ENCODE peak calls at places on chromosomes 16 and 17, in nine cellular contexts. Z, A, B, E, S, G, R, K and F are unnamed samples.

GRCh38 chr17:40647549-40648325 is at the start of gene SMARCE1:
- DNase-seq in Z (no peak), A (peak), B (peak), E (peak), S (peak), G (peak), R (peak), K (peak), F (no peak)

GRCh38 chr17:17107891-17108680 is 65.8 kb downstream of the MPRIP start:
- DNase-seq in Z (no peak), A (no peak), B (no peak), E (no peak), S (no peak), G (no peak), R (no peak), K (no peak), F (peak)

GRCh38 chr16:19808061-19808621 is 76.5 kb downstream of the GPRC5B start:
- DNase-seq in Z (no peak), A (no peak), B (no peak), E (no peak), S (peak), G (no peak), R (no peak), K (no peak), F (no peak)

GRCh38 chr16:87834668-87835473 is 34.4 kb downstream of the SLC7A5 start:
- DNase-seq in Z (no peak), A (no peak), B (no peak), E (no peak), S (peak), G (no peak), R (no peak), K (no peak), F (no peak)

GRCh38 chr17:65154770-65155589 is 17.8 kb downstream of the RGS9 start:
- DNase-seq in Z (no peak), A (no peak), B (peak), E (no peak), S (peak), G (no peak), R (no peak), K (no peak), F (no peak)

GRCh38 chr16:56911771-56912541 is 20.0 kb upstream of the HERPUD1 start:
- DNase-seq in Z (no peak), A (no peak), B (no peak), E (no peak), S (peak), G (peak), R (no peak), K (peak), F (no peak)

GRCh38 chr16:84234656-84235285 is 5.0 kb downstream of the KCNG4 start:
- DNase-seq in Z (no peak), A (no peak), B (no peak), E (no peak), S (no peak), G (no peak), R (no peak), K (no peak), F (no peak)

GRCh38 chr17:40862985-40863733 is 3.9 kb downstream of the KRT12 start:
- DNase-seq in Z (no peak), A (no peak), B (no peak), E (no peak), S (peak), G (no peak), R (no peak), K (no peak), F (no peak)

GRCh38 chr17:37516131-37516561 is 26.5 kb downstream of the DUSP14 start:
- DNase-seq in Z (no peak), A (no peak), B (no peak), E (no peak), S (no peak), G (no peak), R (no peak), K (no peak), F (no peak)

GRCh38 chr16:88754912-88755744 is 29.9 kb downstream of the PIEZO1 start:
- DNase-seq in Z (peak), A (no peak), B (peak), E (no peak), S (peak), G (no peak), R (no peak), K (no peak), F (no peak)

GRCh38 chr17:42028791-42029127 is 8.9 kb downstream of the NKIRAS2 start:
- DNase-seq in Z (no peak), A (no peak), B (no peak), E (no peak), S (no peak), G (no peak), R (no peak), K (no peak), F (no peak)

GRCh38 chr17:72423286-72423589 is 302.4 kb downstream of the SOX9 start:
- DNase-seq in Z (no peak), A (no peak), B (no peak), E (no peak), S (peak), G (no peak), R (no peak), K (no peak), F (no peak)

GRCh38 chr16:27242868-27243590 is 25.5 kb downstream of the NSMCE1 start:
- DNase-seq in Z (peak), A (no peak), B (peak), E (no peak), S (peak), G (peak), R (no peak), K (no peak), F (peak)

GRCh38 chr16:89575247-89576172 is at the start of gene CPNE7:
- DNase-seq in Z (no peak), A (no peak), B (no peak), E (no peak), S (no peak), G (no peak), R (no peak), K (no peak), F (no peak)

GRCh38 chr16:65195998-65196397 is 74.1 kb upstream of the CDH11 start:
- DNase-seq in Z (no peak), A (no peak), B (no peak), E (no peak), S (peak), G (no peak), R (no peak), K (no peak), F (no peak)

GRCh38 chr17:27247071-27247957 is 46.6 kb upstream of the WSB1 start:
- DNase-seq in Z (peak), A (no peak), B (no peak), E (no peak), S (peak), G (peak), R (no peak), K (peak), F (no peak)

GRCh38 chr17:512926-513325 is 160.3 kb upstream of the RPH3AL start:
- DNase-seq in Z (no peak), A (no peak), B (no peak), E (no peak), S (peak), G (no peak), R (no peak), K (no peak), F (no peak)

GRCh38 chr17:42387663-42388380 is 420 bp downstream of the STAT3 start:
- DNase-seq in Z (no peak), A (no peak), B (no peak), E (peak), S (peak), G (peak), R (peak), K (peak), F (no peak)

GRCh38 chr17:55286681-55287589 is 22.2 kb downstream of the HLF start:
- DNase-seq in Z (no peak), A (no peak), B (no peak), E (no peak), S (peak), G (peak), R (no peak), K (no peak), F (no peak)

GRCh38 chr17:81735181-81736102 is 23.4 kb downstream of the SLC25A10 start:
- DNase-seq in Z (no peak), A (no peak), B (no peak), E (no peak), S (no peak), G (peak), R (no peak), K (peak), F (no peak)

GRCh38 chr16:80403871-80404270 is 136.9 kb upstream of the DYNLRB2 start:
- DNase-seq in Z (no peak), A (no peak), B (no peak), E (no peak), S (no peak), G (no peak), R (no peak), K (no peak), F (no peak)

GRCh38 chr16:69513180-69513966 is 52.4 kb upstream of the NFAT5 start:
- DNase-seq in Z (peak), A (no peak), B (peak), E (no peak), S (no peak), G (no peak), R (no peak), K (no peak), F (no peak)

GRCh38 chr16:4385066-4385788 is 13.6 kb downstream of the VASN start:
- DNase-seq in Z (no peak), A (no peak), B (no peak), E (no peak), S (no peak), G (no peak), R (no peak), K (no peak), F (no peak)

GRCh38 chr17:48478224-48479013 is 48.4 kb upstream of the SKAP1 start:
- DNase-seq in Z (no peak), A (no peak), B (no peak), E (no peak), S (peak), G (no peak), R (no peak), K (no peak), F (no peak)

GRCh38 chr16:2002406-2003230 is 7.0 kb downstream of the ZNF598 start:
- DNase-seq in Z (no peak), A (no peak), B (no peak), E (no peak), S (no peak), G (no peak), R (no peak), K (no peak), F (no peak)

GRCh38 chr16:88568710-88569613 is 1.2 kb upstream of the ZC3H18 start:
- DNase-seq in Z (no peak), A (no peak), B (no peak), E (no peak), S (no peak), G (no peak), R (no peak), K (no peak), F (no peak)

GRCh38 chr17:32264140-32264799 is 1.4 kb upstream of the RHBDL3 start:
- DNase-seq in Z (no peak), A (no peak), B (no peak), E (no peak), S (no peak), G (no peak), R (no peak), K (no peak), F (no peak)

GRCh38 chr16:81635336-81635947 is 143.6 kb upstream of the PLCG2 start:
- DNase-seq in Z (no peak), A (no peak), B (no peak), E (no peak), S (no peak), G (no peak), R (no peak), K (no peak), F (no peak)

GRCh38 chr17:15659663-15660062 is 24.4 kb downstream of the TRIM16 start:
- DNase-seq in Z (no peak), A (no peak), B (no peak), E (no peak), S (no peak), G (no peak), R (no peak), K (no peak), F (no peak)

GRCh38 chr16:50684823-50685455 is 3.8 kb upstream of the SNX20 start:
- DNase-seq in Z (no peak), A (no peak), B (no peak), E (no peak), S (no peak), G (no peak), R (no peak), K (no peak), F (no peak)

GRCh38 chr17:48642843-48643696 is 16.9 kb upstream of the HOXB9 start:
- DNase-seq in Z (no peak), A (no peak), B (no peak), E (no peak), S (no peak), G (peak), R (no peak), K (peak), F (no peak)

GRCh38 chr17:39663340-39663687 is 1.8 kb upstream of the TCAP start:
- DNase-seq in Z (no peak), A (no peak), B (no peak), E (no peak), S (no peak), G (no peak), R (no peak), K (no peak), F (no peak)

GRCh38 chr17:79427621-79428539 is 183.0 kb downstream of the RBFOX3 start:
- DNase-seq in Z (no peak), A (no peak), B (no peak), E (no peak), S (no peak), G (no peak), R (no peak), K (no peak), F (no peak)
- TF ChIP-seq CTCF in Z (no peak), A (no peak), B (no peak), E (no peak), S (no peak), G (no peak), R (no peak), K (no peak), F (no peak)

GRCh38 chr16:47697826-47698225 is 236.7 kb downstream of the PHKB start:
- DNase-seq in Z (no peak), A (no peak), B (no peak), E (no peak), S (no peak), G (no peak), R (no peak), K (no peak), F (no peak)

GRCh38 chr16:47699090-47699489 is 238.0 kb downstream of the PHKB start:
- DNase-seq in Z (no peak), A (no peak), B (no peak), E (no peak), S (no peak), G (no peak), R (no peak), K (no peak), F (no peak)

GRCh38 chr16:47695746-47696145 is 234.6 kb downstream of the PHKB start:
- DNase-seq in Z (no peak), A (no peak), B (no peak), E (no peak), S (no peak), G (no peak), R (no peak), K (no peak), F (no peak)

GRCh38 chr16:47694543-47694942 is 233.4 kb downstream of the PHKB start:
- DNase-seq in Z (no peak), A (no peak), B (no peak), E (no peak), S (no peak), G (no peak), R (no peak), K (no peak), F (no peak)
- TF ChIP-seq CTCF in Z (no peak), A (no peak), B (no peak), E (no peak), S (peak), G (no peak), R (no peak), K (no peak), F (no peak)

GRCh38 chr16:3088450-3088849 is 10.6 kb downstream of the ZSCAN10 start:
- DNase-seq in Z (no peak), A (no peak), B (no peak), E (no peak), S (no peak), G (no peak), R (no peak), K (no peak), F (no peak)

GRCh38 chr16:3087243-3087791 is 11.8 kb downstream of the ZSCAN10 start:
- DNase-seq in Z (no peak), A (no peak), B (no peak), E (no peak), S (no peak), G (no peak), R (no peak), K (no peak), F (no peak)

GRCh38 chr16:3086596-3087242 is 12.4 kb downstream of the ZSCAN10 start:
- DNase-seq in Z (no peak), A (no peak), B (no peak), E (no peak), S (no peak), G (no peak), R (no peak), K (no peak), F (no peak)

GRCh38 chr16:3088925-3089716 is 10.0 kb downstream of the ZSCAN10 start:
- DNase-seq in Z (no peak), A (no peak), B (no peak), E (no peak), S (no peak), G (no peak), R (no peak), K (no peak), F (no peak)

GRCh38 chr16:3087836-3088235 is 11.3 kb downstream of the ZSCAN10 start:
- DNase-seq in Z (no peak), A (no peak), B (no peak), E (no peak), S (no peak), G (no peak), R (no peak), K (no peak), F (no peak)
- TF ChIP-seq CTCF in Z (no peak), A (no peak), B (no peak), E (no peak), S (no peak), G (no peak), R (no peak), K (no peak), F (no peak)

GRCh38 chr16:55176901-55177300 is 147.1 kb upstream of the IRX6 start:
- DNase-seq in Z (no peak), A (no peak), B (no peak), E (no peak), S (no peak), G (no peak), R (no peak), K (no peak), F (no peak)

GRCh38 chr16:55169780-55170179 is 154.2 kb upstream of the IRX6 start:
- DNase-seq in Z (no peak), A (no peak), B (no peak), E (no peak), S (no peak), G (no peak), R (no peak), K (peak), F (no peak)

GRCh38 chr16:55175389-55175788 is 148.6 kb upstream of the IRX6 start:
- DNase-seq in Z (no peak), A (no peak), B (no peak), E (no peak), S (no peak), G (no peak), R (no peak), K (no peak), F (no peak)

DNA sequence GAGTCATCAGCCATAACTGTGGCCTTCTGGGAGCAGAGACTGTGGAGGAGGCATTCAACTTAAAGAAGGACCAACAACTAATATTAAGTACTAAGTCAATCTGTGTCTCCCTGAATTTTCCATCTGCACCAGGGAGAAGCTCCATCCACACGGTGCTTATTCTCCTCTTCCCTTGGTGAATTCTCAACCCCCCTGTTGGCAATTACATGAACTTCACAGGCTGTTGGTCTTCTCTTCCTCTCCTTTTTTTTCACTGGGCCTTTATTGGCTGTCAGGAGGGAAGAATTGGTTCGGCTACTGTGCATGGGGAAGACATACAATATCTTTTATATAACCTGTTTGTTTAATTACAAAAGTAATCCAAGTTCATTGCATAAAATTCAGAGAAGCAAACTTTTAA is 152.8 kb upstream of the IRX6 start:
- DNase-seq in Z (no peak), A (no peak), B (no peak), E (no peak), S (no peak), G (no peak), R (no peak), K (no peak), F (no peak)
- TF ChIP-seq CTCF in Z (no peak), A (no peak), B (peak), E (no peak), S (no peak), G (no peak), R (no peak), K (no peak), F (no peak)